ENCODE peak calls at places on chromosome 6, in ten cellular contexts. S, K, B, F, L, I, G, V, P and Z are unnamed samples.

GRCh38 chr6:41706876-41707564 is 28.4 kb downstream of the TFEB start:
- DNase-seq in S (no peak), K (no peak), B (peak), F (peak), L (peak), I (no peak), G (peak), V (peak), P (no peak), Z (no peak)

GRCh38 chr6:113713665-113714064 is 143.5 kb upstream of the MARCKS start:
- DNase-seq in S (no peak), K (no peak), B (no peak), F (no peak), L (no peak), I (no peak), G (no peak), V (no peak), P (no peak), Z (no peak)

GRCh38 chr6:25449774-25450173 is 170.6 kb downstream of the CARMIL1 start:
- DNase-seq in S (no peak), K (no peak), B (no peak), F (no peak), L (no peak), I (no peak), G (peak), V (no peak), P (peak), Z (no peak)

GRCh38 chr6:9116026-9116425 is 680.7 kb upstream of the SLC35B3 start:
- DNase-seq in S (no peak), K (no peak), B (no peak), F (no peak), L (peak), I (no peak), G (no peak), V (no peak), P (no peak), Z (no peak)

GRCh38 chr6:25302677-25303128 is 23.5 kb downstream of the CARMIL1 start:
- DNase-seq in S (peak), K (no peak), B (no peak), F (no peak), L (peak), I (no peak), G (no peak), V (no peak), P (no peak), Z (no peak)

GRCh38 chr6:116246089-116246488 is 7.8 kb downstream of the TSPYL4 start:
- DNase-seq in S (no peak), K (no peak), B (no peak), F (no peak), L (no peak), I (no peak), G (no peak), V (no peak), P (no peak), Z (no peak)

GRCh38 chr6:134686071-134686470 is 263.8 kb downstream of the ALDH8A1 start:
- DNase-seq in S (no peak), K (no peak), B (no peak), F (no peak), L (peak), I (no peak), G (no peak), V (no peak), P (no peak), Z (no peak)

GRCh38 chr6:112357801-112358200 is 10.7 kb downstream of the RFPL4B start:
- DNase-seq in S (no peak), K (no peak), B (no peak), F (no peak), L (no peak), I (no peak), G (no peak), V (no peak), P (no peak), Z (no peak)

GRCh38 chr6:98653171-98653570 is 181.2 kb upstream of the POU3F2 start:
- DNase-seq in S (no peak), K (no peak), B (no peak), F (no peak), L (peak), I (no peak), G (no peak), V (no peak), P (no peak), Z (no peak)

GRCh38 chr6:163014736-163015135 is 287.0 kb downstream of the PACRG start:
- DNase-seq in S (no peak), K (no peak), B (no peak), F (no peak), L (no peak), I (no peak), G (no peak), V (no peak), P (no peak), Z (no peak)